ENCODE peak calls at places on chromosomes 2 and 18, in nine cellular contexts. One of them, this sample, is unnamed.

GRCh38 chr2:145076085-145076484 is 556.2 kb upstream of the ZEB2 start:
- DNase-seq in NCI-H82: no peak
- DNase-seq in upper lobe of left lung: no peak
- DNase-seq in GM20000: no peak
- DNase-seq in MM.1S: no peak
- DNase-seq in iris pigment epithelial cell: no peak
- DNase-seq in left lung: no peak
- DNase-seq in K562: no peak
- DNase-seq in activated CD4-positive, alpha-beta T cell treated with anti-CD3 and anti-CD28 coated beads, Interleukin-2, amount 50 U/mL, for 1 hour: no peak
- DNase-seq in this sample: no peak

GRCh38 chr2:231260442-231260841 is 62.0 kb downstream of the ARMC9 start:
- DNase-seq in upper lobe of left lung: no peak
- DNase-seq in MM.1S: no peak
- DNase-seq in activated CD4-positive, alpha-beta T cell treated with anti-CD3 and anti-CD28 coated beads, Interleukin-2, amount 50 U/mL, for 1 hour: no peak
- DNase-seq in iris pigment epithelial cell: peak
- DNase-seq in GM20000: no peak
- DNase-seq in left lung: no peak
- DNase-seq in NCI-H82: no peak
- DNase-seq in K562: peak
- DNase-seq in this sample: no peak

GRCh38 chr18:74906189-74906588 is 302.8 kb downstream of the PTGR3 start:
- DNase-seq in iris pigment epithelial cell: peak
- DNase-seq in GM20000: no peak
- DNase-seq in MM.1S: no peak
- DNase-seq in activated CD4-positive, alpha-beta T cell treated with anti-CD3 and anti-CD28 coated beads, Interleukin-2, amount 50 U/mL, for 1 hour: no peak
- DNase-seq in K562: no peak
- DNase-seq in left lung: no peak
- DNase-seq in upper lobe of left lung: no peak
- DNase-seq in NCI-H82: no peak
- DNase-seq in this sample: no peak

GRCh38 chr2:7009207-7009911 is 92.1 kb downstream of the RNF144A start:
- DNase-seq in K562: no peak
- DNase-seq in left lung: no peak
- DNase-seq in MM.1S: no peak
- DNase-seq in GM20000: no peak
- DNase-seq in activated CD4-positive, alpha-beta T cell treated with anti-CD3 and anti-CD28 coated beads, Interleukin-2, amount 50 U/mL, for 1 hour: no peak
- DNase-seq in NCI-H82: no peak
- DNase-seq in upper lobe of left lung: no peak
- DNase-seq in iris pigment epithelial cell: peak
- DNase-seq in this sample: no peak

GRCh38 chr2:159776321-159776720 is 21.7 kb downstream of the CD302 start:
- DNase-seq in iris pigment epithelial cell: no peak
- DNase-seq in activated CD4-positive, alpha-beta T cell treated with anti-CD3 and anti-CD28 coated beads, Interleukin-2, amount 50 U/mL, for 1 hour: no peak
- DNase-seq in NCI-H82: no peak
- DNase-seq in K562: no peak
- DNase-seq in upper lobe of left lung: no peak
- DNase-seq in GM20000: no peak
- DNase-seq in MM.1S: no peak
- DNase-seq in left lung: no peak
- DNase-seq in this sample: no peak

GRCh38 chr2:240138275-240138984 is 2.0 kb downstream of the OTOS start:
- DNase-seq in NCI-H82: no peak
- DNase-seq in iris pigment epithelial cell: no peak
- DNase-seq in activated CD4-positive, alpha-beta T cell treated with anti-CD3 and anti-CD28 coated beads, Interleukin-2, amount 50 U/mL, for 1 hour: no peak
- DNase-seq in MM.1S: no peak
- DNase-seq in upper lobe of left lung: peak
- DNase-seq in K562: no peak
- DNase-seq in GM20000: no peak
- DNase-seq in left lung: peak
- DNase-seq in this sample: no peak

GRCh38 chr2:157805519-157805918 is 70.6 kb downstream of the ACVR1 start:
- DNase-seq in left lung: no peak
- DNase-seq in MM.1S: no peak
- DNase-seq in iris pigment epithelial cell: no peak
- DNase-seq in upper lobe of left lung: no peak
- DNase-seq in K562: no peak
- DNase-seq in activated CD4-positive, alpha-beta T cell treated with anti-CD3 and anti-CD28 coated beads, Interleukin-2, amount 50 U/mL, for 1 hour: no peak
- DNase-seq in GM20000: no peak
- DNase-seq in NCI-H82: no peak
- DNase-seq in this sample: no peak

GRCh38 chr2:161586517-161587167 is 37.6 kb upstream of the SLC4A10 start:
- DNase-seq in MM.1S: no peak
- DNase-seq in left lung: no peak
- DNase-seq in NCI-H82: peak
- DNase-seq in upper lobe of left lung: no peak
- DNase-seq in K562: peak
- DNase-seq in GM20000: peak
- DNase-seq in iris pigment epithelial cell: peak
- DNase-seq in activated CD4-positive, alpha-beta T cell treated with anti-CD3 and anti-CD28 coated beads, Interleukin-2, amount 50 U/mL, for 1 hour: no peak
- DNase-seq in this sample: peak

GRCh38 chr2:64453710-64454315 is at the start of gene LGALSL:
- DNase-seq in MM.1S: peak
- DNase-seq in left lung: peak
- DNase-seq in upper lobe of left lung: peak
- DNase-seq in GM20000: peak
- DNase-seq in iris pigment epithelial cell: peak
- DNase-seq in activated CD4-positive, alpha-beta T cell treated with anti-CD3 and anti-CD28 coated beads, Interleukin-2, amount 50 U/mL, for 1 hour: no peak
- DNase-seq in NCI-H82: peak
- DNase-seq in K562: no peak
- DNase-seq in this sample: peak

GRCh38 chr2:55493220-55493619 is 26.3 kb upstream of the CFAP36 start:
- DNase-seq in iris pigment epithelial cell: peak
- DNase-seq in activated CD4-positive, alpha-beta T cell treated with anti-CD3 and anti-CD28 coated beads, Interleukin-2, amount 50 U/mL, for 1 hour: no peak
- DNase-seq in left lung: no peak
- DNase-seq in MM.1S: no peak
- DNase-seq in NCI-H82: no peak
- DNase-seq in GM20000: no peak
- DNase-seq in K562: no peak
- DNase-seq in upper lobe of left lung: no peak
- DNase-seq in this sample: no peak

GRCh38 chr2:97748397-97748796 is 35.0 kb downstream of the ZAP70 start:
- DNase-seq in GM20000: peak
- DNase-seq in MM.1S: peak
- DNase-seq in activated CD4-positive, alpha-beta T cell treated with anti-CD3 and anti-CD28 coated beads, Interleukin-2, amount 50 U/mL, for 1 hour: peak
- DNase-seq in K562: peak
- DNase-seq in iris pigment epithelial cell: no peak
- DNase-seq in left lung: no peak
- DNase-seq in upper lobe of left lung: no peak
- DNase-seq in NCI-H82: peak
- DNase-seq in this sample: no peak

GRCh38 chr18:63477972-63478371 is 1.2 kb downstream of the SERPINB5 start:
- DNase-seq in GM20000: no peak
- DNase-seq in MM.1S: no peak
- DNase-seq in left lung: no peak
- DNase-seq in upper lobe of left lung: no peak
- DNase-seq in NCI-H82: no peak
- DNase-seq in activated CD4-positive, alpha-beta T cell treated with anti-CD3 and anti-CD28 coated beads, Interleukin-2, amount 50 U/mL, for 1 hour: no peak
- DNase-seq in K562: peak
- DNase-seq in iris pigment epithelial cell: peak
- DNase-seq in this sample: no peak

GRCh38 chr2:229611360-229611759 is 103.0 kb downstream of the DNER start:
- DNase-seq in iris pigment epithelial cell: peak
- DNase-seq in left lung: no peak
- DNase-seq in K562: no peak
- DNase-seq in GM20000: no peak
- DNase-seq in NCI-H82: no peak
- DNase-seq in activated CD4-positive, alpha-beta T cell treated with anti-CD3 and anti-CD28 coated beads, Interleukin-2, amount 50 U/mL, for 1 hour: no peak
- DNase-seq in upper lobe of left lung: no peak
- DNase-seq in MM.1S: no peak
- DNase-seq in this sample: no peak

GRCh38 chr2:180707175-180707866 is 273.1 kb upstream of the UBE2E3 start:
- DNase-seq in K562: no peak
- DNase-seq in iris pigment epithelial cell: no peak
- DNase-seq in MM.1S: no peak
- DNase-seq in left lung: no peak
- DNase-seq in GM20000: no peak
- DNase-seq in upper lobe of left lung: no peak
- DNase-seq in NCI-H82: peak
- DNase-seq in activated CD4-positive, alpha-beta T cell treated with anti-CD3 and anti-CD28 coated beads, Interleukin-2, amount 50 U/mL, for 1 hour: no peak
- DNase-seq in this sample: no peak

GRCh38 chr2:156892449-156893335 is 364.8 kb upstream of the GALNT5 start:
- DNase-seq in left lung: no peak
- DNase-seq in MM.1S: peak
- DNase-seq in GM20000: peak
- DNase-seq in NCI-H82: peak
- DNase-seq in K562: peak
- DNase-seq in upper lobe of left lung: no peak
- DNase-seq in iris pigment epithelial cell: peak
- DNase-seq in activated CD4-positive, alpha-beta T cell treated with anti-CD3 and anti-CD28 coated beads, Interleukin-2, amount 50 U/mL, for 1 hour: no peak
- DNase-seq in this sample: peak

This sample was measured in HCT116.